ENCODE peak calls at places on chromosome 5, in six cellular contexts. A, F, D, S, R and C are unnamed samples. For H3K36me3, the result is how much of the 10 kb centered on the place peaks cover.

GRCh38 chr5:35372482-35372881 is 142.2 kb upstream of the PRLR start:
- DNase-seq in A (no peak), F (no peak), D (no peak), S (no peak), R (no peak), C (no peak)

GRCh38 chr5:10563132-10563939 is 534 bp upstream of the ANKRD33B start:
- DNase-seq in A (no peak), F (peak), D (peak), S (peak), R (no peak), C (no peak)

GRCh38 chr5:37435261-37435660 is 56.1 kb downstream of the WDR70 start:
- DNase-seq in A (no peak), F (no peak), D (no peak), S (no peak), R (no peak), C (no peak)

GRCh38 chr5:78569441-78569840 is 79.1 kb downstream of the LHFPL2 start:
- DNase-seq in A (peak), F (no peak), D (no peak), S (no peak), R (no peak), C (no peak)

GRCh38 chr5:39192449-39193160 is 26.8 kb downstream of the FYB1 start:
- DNase-seq in A (no peak), F (no peak), D (no peak), S (no peak), R (no peak), C (no peak)

GRCh38 chr5:68656936-68657857 is 436.6 kb upstream of the SLC30A5 start:
- DNase-seq in A (no peak), F (no peak), D (no peak), S (no peak), R (no peak), C (no peak)

GRCh38 chr5:133582971-133583370 is 29.4 kb downstream of the FSTL4 start:
- DNase-seq in A (no peak), F (no peak), D (no peak), S (no peak), R (no peak), C (no peak)

GRCh38 chr5:89276566-89277305 is 393.8 kb upstream of the MEF2C start:
- DNase-seq in A (no peak), F (no peak), D (no peak), S (no peak), R (peak), C (no peak)

GRCh38 chr5:149433524-149434131 is 54.5 kb upstream of the IL17B start:
- DNase-seq in A (no peak), F (no peak), D (no peak), S (no peak), R (no peak), C (no peak)

GRCh38 chr5:78649816-78650561 is 1.4 kb upstream of the LHFPL2 start:
- DNase-seq in A (no peak), F (no peak), D (no peak), S (no peak), R (no peak), C (no peak)

GRCh38 chr5:153783278-153783677 is 255.4 kb downstream of the FAM114A2 start:
- DNase-seq in A (no peak), F (no peak), D (no peak), S (no peak), R (no peak), C (no peak)

GRCh38 chr5:93164690-93165089 is 416.3 kb downstream of the NR2F1-AS1 start:
- DNase-seq in A (peak), F (no peak), D (no peak), S (no peak), R (no peak), C (no peak)

GRCh38 chr5:113243349-113243664 is 191.5 kb downstream of the TSSK1B start:
- DNase-seq in A (no peak), F (no peak), D (no peak), S (no peak), R (no peak), C (no peak)

GRCh38 chr5:127008300-127008975 is 21.9 kb downstream of the MARCHF3 start:
- DNase-seq in A (no peak), F (no peak), D (no peak), S (no peak), R (no peak), C (no peak)

GRCh38 chr5:157306690-157307089 is 40.8 kb downstream of the CYFIP2 start:
- DNase-seq in A (no peak), F (no peak), D (peak), S (no peak), R (no peak), C (no peak)

GRCh38 chr5:58670620-58671019 is 87.7 kb downstream of the RAB3C start:
- DNase-seq in A (no peak), F (no peak), D (no peak), S (no peak), R (no peak), C (no peak)

GRCh38 chr5:61754792-61755191 is 422.7 kb downstream of the ZSWIM6 start:
- DNase-seq in A (no peak), F (no peak), D (no peak), S (no peak), R (no peak), C (no peak)

GRCh38 chr5:180343110-180343845 is 9.9 kb downstream of the GFPT2 start:
- DNase-seq in A (no peak), F (peak), D (no peak), S (no peak), R (no peak), C (no peak)

GRCh38 chr5:20367178-20367577 is 379.2 kb upstream of the CDH18 start:
- DNase-seq in A (no peak), F (no peak), D (no peak), S (no peak), R (no peak), C (no peak)

GRCh38 chr5:168879929-168880328 is 300.8 kb upstream of the PANK3 start:
- DNase-seq in A (peak), F (no peak), D (no peak), S (no peak), R (no peak), C (no peak)

GRCh38 chr5:167688731-167689130 is 602.7 kb upstream of the WWC1 start:
- DNase-seq in A (no peak), F (no peak), D (no peak), S (no peak), R (no peak), C (no peak)

GRCh38 chr5:89989831-89990230 is 419.7 kb downstream of the CETN3 start:
- DNase-seq in A (no peak), F (no peak), D (no peak), S (no peak), R (no peak), C (no peak)

GRCh38 chr5:54347221-54347865 is 37.0 kb upstream of the ARL15 start:
- DNase-seq in A (no peak), F (no peak), D (no peak), S (no peak), R (no peak), C (no peak)

GRCh38 chr5:83000448-83000847 is 76.7 kb downstream of the TMEM167A start:
- DNase-seq in A (no peak), F (no peak), D (no peak), S (no peak), R (no peak), C (no peak)

GRCh38 chr5:55855509-55855908 is 4.4 kb downstream of the IL31RA start:
- DNase-seq in A (no peak), F (no peak), D (peak), S (no peak), R (no peak), C (no peak)

GRCh38 chr5:82352146-82352791 is 74.1 kb upstream of the RPS23 start:
- DNase-seq in A (no peak), F (no peak), D (no peak), S (no peak), R (peak), C (no peak)

GRCh38 chr5:110177729-110178128 is 488.0 kb downstream of the MAN2A1 start:
- DNase-seq in A (no peak), F (no peak), D (no peak), S (no peak), R (no peak), C (no peak)

GRCh38 chr5:57172466-57172961 is 1.3 kb upstream of the GPBP1 start:
- DNase-seq in A (no peak), F (no peak), D (peak), S (no peak), R (no peak), C (no peak)

GRCh38 chr5:106610041-106610440 is 1060.7 kb downstream of the EFNA5 start:
- DNase-seq in A (no peak), F (no peak), D (no peak), S (no peak), R (no peak), C (no peak)

GRCh38 chr5:422323-423232 is 20.4 kb upstream of the EXOC3 start:
- DNase-seq in A (peak), F (no peak), D (no peak), S (peak), R (no peak), C (no peak)

GRCh38 chr5:82291429-82291828 is 13.3 kb upstream of the RPS23 start:
- DNase-seq in A (no peak), F (no peak), D (no peak), S (no peak), R (no peak), C (no peak)

GRCh38 chr5:59130441-59130840 is 547.6 kb downstream of the RAB3C start:
- DNase-seq in A (no peak), F (no peak), D (no peak), S (no peak), R (no peak), C (no peak)

GRCh38 chr5:71893451-71893850 is 174.4 kb downstream of the CARTPT start:
- DNase-seq in A (no peak), F (no peak), D (no peak), S (no peak), R (no peak), C (no peak)

GRCh38 chr5:98902733-98903132 is 26.1 kb downstream of the CHD1 start:
- DNase-seq in A (no peak), F (no peak), D (no peak), S (no peak), R (no peak), C (no peak)

GRCh38 chr5:145658435-145658834 is 176.7 kb downstream of the PRELID2 start:
- DNase-seq in A (no peak), F (no peak), D (no peak), S (no peak), R (no peak), C (no peak)

DNA sequence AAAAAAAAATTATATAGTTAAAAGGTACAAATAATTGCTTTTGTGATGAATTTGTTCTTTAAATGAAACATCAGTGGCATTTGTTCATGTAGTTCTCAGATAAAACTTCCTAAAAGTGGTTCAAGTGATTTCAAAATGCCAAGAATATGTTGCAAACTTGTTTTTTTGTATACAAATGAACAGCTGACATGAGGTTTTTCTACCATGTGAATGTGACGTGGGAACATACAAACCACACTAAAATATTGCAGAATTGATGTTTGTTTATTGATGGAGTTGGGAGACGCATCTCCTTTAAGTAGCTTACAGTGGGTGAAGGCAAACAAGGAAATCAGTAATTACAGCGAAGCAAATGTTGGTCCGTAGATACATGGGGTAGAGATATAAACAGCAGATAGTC is 17.0 kb downstream of the BASP1 start:
- DNase-seq in A (no peak), F (no peak), D (no peak), S (no peak), R (no peak), C (no peak)
- H3K27ac ChIP-seq in A (no peak), F (peak), D (no peak), S (no peak), R (no peak), C (no peak)

GRCh38 chr5:33448118-33448517 is 7.4 kb downstream of the TARS1 start:
- DNase-seq in A (no peak), F (no peak), D (no peak), S (no peak), R (no peak), C (no peak)
- H3K36me3 ChIP-seq in A (under half), F (under half), D (under half), S (half or more), R (under half), C (under half)

GRCh38 chr5:119919279-119919678 is 289.9 kb downstream of the FAM170A start:
- DNase-seq in A (no peak), F (no peak), D (no peak), S (no peak), R (no peak), C (no peak)

GRCh38 chr5:119913425-119913824 is 284.1 kb downstream of the FAM170A start:
- DNase-seq in A (no peak), F (no peak), D (no peak), S (no peak), R (no peak), C (no peak)
- H3K4me3 ChIP-seq in A (no peak), F (no peak), D (no peak), S (no peak), R (no peak), C (no peak)

DNA sequence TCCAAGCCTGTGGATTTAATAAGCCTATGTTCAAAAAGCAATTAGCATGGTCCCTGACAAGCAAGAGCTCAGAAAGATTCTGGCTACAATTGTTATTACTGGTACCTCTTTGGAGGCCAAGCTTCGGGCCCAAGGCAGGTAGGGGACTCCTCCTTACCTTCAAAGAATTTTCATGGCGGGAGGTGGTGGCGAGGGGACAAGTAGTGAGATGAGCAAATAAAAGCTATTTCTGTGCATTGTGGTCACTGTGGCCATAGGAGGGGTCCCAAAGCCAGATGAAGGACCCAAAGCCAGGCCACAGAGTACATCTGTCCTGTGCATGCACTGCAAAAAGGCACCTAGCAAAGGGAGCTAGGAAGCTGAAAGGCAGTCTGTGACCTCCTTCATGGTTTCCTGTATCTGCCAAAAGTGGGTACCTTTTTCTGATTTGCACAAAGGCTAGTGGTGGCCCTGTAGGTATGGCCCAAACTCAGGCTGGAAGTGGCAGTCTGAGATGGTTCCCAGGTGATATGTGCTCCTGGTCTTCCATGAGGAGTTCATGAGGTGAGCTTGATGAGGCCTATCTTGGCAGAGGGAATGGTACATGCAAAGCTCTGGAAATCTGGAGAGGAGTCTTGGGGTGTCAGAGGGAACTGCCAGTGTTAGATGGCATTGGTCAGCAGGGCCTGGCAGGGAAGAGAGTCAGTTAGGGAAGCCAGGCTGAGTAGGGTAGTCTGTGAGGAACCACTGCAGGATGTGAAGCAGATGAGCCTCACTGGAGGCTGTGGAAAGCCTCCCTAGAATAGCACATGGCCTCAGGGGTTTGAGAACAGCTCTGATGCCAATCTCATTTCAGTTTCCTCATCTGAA is 3.3 kb upstream of the CXXC5 start:
- DNase-seq in A (peak), F (peak), D (no peak), S (peak), R (no peak), C (no peak)
- H3K27ac ChIP-seq in A (no peak), F (no peak), D (no peak), S (no peak), R (no peak), C (no peak)

GRCh38 chr5:13643734-13644133 is 300.8 kb downstream of the DNAH5 start:
- DNase-seq in A (no peak), F (no peak), D (no peak), S (no peak), R (no peak), C (no peak)
- H3K36me3 ChIP-seq in A (under half), F (under half), D (under half), S (under half), R (under half), C (under half)

DNA sequence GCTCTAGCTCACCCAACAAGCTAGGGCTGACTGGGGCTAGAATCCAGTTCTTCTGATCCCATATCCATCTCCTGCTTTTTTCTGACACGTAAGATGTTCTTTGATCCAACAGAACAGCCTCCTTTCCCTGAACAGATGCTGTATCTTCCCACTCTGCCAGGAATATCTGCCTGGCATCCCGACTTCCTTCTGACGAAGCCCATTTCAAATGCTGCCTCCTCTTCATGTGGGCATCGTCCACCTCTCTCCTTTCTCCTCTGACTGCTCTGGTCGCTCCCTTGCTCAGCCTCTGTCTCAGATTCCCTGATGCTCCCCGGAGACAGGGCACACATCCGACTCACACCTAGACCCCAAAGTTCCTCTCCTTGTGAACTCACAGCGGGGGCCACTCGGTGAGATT is 43.6 kb upstream of the CLK4 start:
- DNase-seq in A (no peak), F (no peak), D (no peak), S (no peak), R (no peak), C (no peak)
- H3K4me3 ChIP-seq in A (no peak), F (no peak), D (no peak), S (no peak), R (no peak), C (no peak)

GRCh38 chr5:52727568-52727967 is 60.1 kb upstream of the ITGA1 start:
- DNase-seq in A (peak), F (no peak), D (no peak), S (no peak), R (peak), C (no peak)
- H3K27ac ChIP-seq in A (peak), F (peak), D (no peak), S (peak), R (peak), C (peak)

GRCh38 chr5:177440990-177441780 is 5.4 kb upstream of the PRR7 start:
- DNase-seq in A (peak), F (peak), D (no peak), S (peak), R (no peak), C (no peak)

GRCh38 chr5:177444106-177445051 is 2.2 kb upstream of the PRR7 start:
- DNase-seq in A (no peak), F (peak), D (no peak), S (peak), R (no peak), C (no peak)

GRCh38 chr5:177440211-177440989 is 6.2 kb upstream of the PRR7 start:
- DNase-seq in A (no peak), F (no peak), D (no peak), S (no peak), R (no peak), C (no peak)

GRCh38 chr5:177443144-177443983 is 3.2 kb upstream of the PRR7 start:
- DNase-seq in A (no peak), F (peak), D (no peak), S (peak), R (no peak), C (no peak)

GRCh38 chr5:177442066-177442836 is 4.4 kb upstream of the PRR7 start:
- DNase-seq in A (peak), F (peak), D (no peak), S (no peak), R (no peak), C (no peak)
- H3K36me3 ChIP-seq in A (under half), F (half or more), D (half or more), S (under half), R (under half), C (under half)